ENCODE peak calls at places on chromosomes 11 and 22, in six cellular contexts. P, D, K, M, Y and I are unnamed samples. For H3K9me3, the result is how much of the 10 kb centered on the place peaks cover.

GRCh38 chr11:72038491-72038890 is 39.8 kb downstream of the IL18BP start:
- DNase-seq in P (no peak), K (no peak), Y (no peak), M (no peak), D (no peak), I (no peak)

GRCh38 chr11:85759915-85760314 is 51.0 kb downstream of the SYTL2 start:
- DNase-seq in Y (no peak), K (no peak), D (peak), M (no peak), P (no peak), I (no peak)

GRCh38 chr11:71988050-71988449 is 10.7 kb upstream of the IL18BP start:
- DNase-seq in P (no peak), Y (no peak), M (no peak), D (no peak), K (no peak), I (no peak)

GRCh38 chr11:86551286-86551685 is 121.1 kb downstream of the ME3 start:
- DNase-seq in Y (no peak), K (peak), M (no peak), D (no peak), P (no peak), I (no peak)

GRCh38 chr11:69364901-69365300 is 70.9 kb downstream of the MYEOV start:
- DNase-seq in M (no peak), P (no peak), D (no peak), K (peak), Y (no peak), I (no peak)

GRCh38 chr11:122287401-122287800 is 171.4 kb upstream of the BLID start:
- DNase-seq in Y (no peak), P (no peak), K (no peak), D (no peak), M (no peak), I (no peak)

GRCh38 chr22:41885576-41885975 is 29.3 kb downstream of the SHISA8 start:
- DNase-seq in P (no peak), D (no peak), K (no peak), Y (no peak), M (no peak), I (no peak)

GRCh38 chr22:17418890-17419324 is 49.6 kb downstream of the CECR2 start:
- DNase-seq in D (no peak), M (no peak), Y (no peak), P (peak), K (no peak), I (no peak)

GRCh38 chr22:26188341-26188740 is 19.1 kb downstream of the SEZ6L start:
- DNase-seq in K (no peak), D (no peak), P (no peak), M (no peak), Y (no peak), I (no peak)

GRCh38 chr22:32106930-32107329 is 52.2 kb downstream of the C22orf42 start:
- DNase-seq in K (no peak), D (no peak), M (no peak), P (no peak), Y (no peak), I (no peak)

GRCh38 chr11:4551346-4551979 is 6.5 kb downstream of the OR52M1 start:
- DNase-seq in D (no peak), M (no peak), K (peak), P (peak), Y (no peak), I (no peak)

GRCh38 chr11:29773656-29774264 is 243.1 kb downstream of the KCNA4 start:
- DNase-seq in P (no peak), D (no peak), M (no peak), Y (no peak), K (no peak), I (no peak)

GRCh38 chr22:44329179-44329796 is 16.5 kb upstream of the SHISAL1 start:
- DNase-seq in Y (no peak), D (no peak), K (no peak), M (no peak), P (no peak), I (no peak)

GRCh38 chr22:48340727-48341709 is 1486.7 kb downstream of the BRD1 start:
- DNase-seq in D (no peak), Y (no peak), P (no peak), K (no peak), M (no peak), I (no peak)

GRCh38 chr11:105468154-105468553 is 141.7 kb upstream of the GRIA4 start:
- DNase-seq in K (no peak), D (no peak), P (no peak), Y (no peak), M (no peak), I (no peak)

GRCh38 chr22:23117890-23118646 is 23.7 kb downstream of the RSPH14 start:
- DNase-seq in M (no peak), P (peak), D (no peak), Y (no peak), K (no peak), I (no peak)

GRCh38 chr11:118306556-118306955 is 2.0 kb downstream of the CD3E start:
- DNase-seq in M (no peak), K (no peak), Y (no peak), D (no peak), P (no peak), I (no peak)

GRCh38 chr11:4072668-4073285 is 21.8 kb upstream of the RRM1 start:
- DNase-seq in P (no peak), M (peak), Y (peak), K (peak), D (peak), I (peak)

GRCh38 chr11:3942160-3942955 is 86.9 kb downstream of the STIM1 start:
- DNase-seq in D (no peak), P (no peak), K (no peak), M (no peak), Y (peak), I (no peak)

DNA sequence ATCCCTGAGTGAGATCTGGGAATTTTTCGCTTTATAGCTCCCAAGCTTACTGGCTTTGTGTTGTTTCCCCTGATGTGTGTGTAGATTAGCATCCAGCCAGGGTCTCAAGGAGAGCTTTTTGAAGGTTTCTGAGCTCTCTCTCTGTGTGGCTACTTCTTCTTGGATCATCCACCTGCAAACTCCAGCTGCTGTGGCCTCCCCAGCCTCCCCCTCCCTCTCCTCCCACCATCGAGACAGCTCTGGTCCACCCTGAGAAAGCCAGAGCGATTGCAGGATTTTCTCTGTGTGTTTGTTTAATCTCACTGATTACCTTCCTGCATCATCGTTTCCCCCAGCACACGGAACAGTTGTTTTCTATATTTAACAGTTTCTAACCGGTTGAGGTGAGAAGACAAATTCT is 553.6 kb downstream of the TBC1D22A start:
- DNase-seq in Y (no peak), P (no peak), M (no peak), D (no peak), K (no peak), I (no peak)
- H3K9me3 ChIP-seq in Y (under half), P (under half), M (under half), D (under half), K (under half), I (under half)

GRCh38 chr11:58530236-58530635 is 22.3 kb upstream of the OR5B21 start:
- DNase-seq in K (no peak), M (no peak), Y (peak), D (no peak), P (no peak), I (no peak)

GRCh38 chr11:58524232-58525036 is 16.5 kb upstream of the OR5B21 start:
- DNase-seq in K (peak), P (no peak), M (peak), Y (peak), D (peak), I (no peak)

GRCh38 chr11:58527429-58527828 is 19.5 kb upstream of the OR5B21 start:
- DNase-seq in P (peak), M (no peak), D (no peak), K (no peak), Y (no peak), I (no peak)

GRCh38 chr11:58525037-58525614 is 17.2 kb upstream of the OR5B21 start:
- DNase-seq in K (no peak), M (no peak), D (no peak), P (no peak), Y (peak), I (no peak)
- H3K9me3 ChIP-seq in K (under half), M (under half), D (under half), P (under half), Y (under half), I (under half)

GRCh38 chr22:47279337-47279736 is 516.9 kb downstream of the TBC1D22A start:
- DNase-seq in M (no peak), D (no peak), P (no peak), K (no peak), Y (no peak), I (no peak)

GRCh38 chr22:47282366-47282765 is 519.9 kb downstream of the TBC1D22A start:
- DNase-seq in M (no peak), Y (no peak), K (no peak), P (no peak), D (no peak), I (no peak)

GRCh38 chr22:47278655-47279054 is 516.2 kb downstream of the TBC1D22A start:
- DNase-seq in D (no peak), M (no peak), P (no peak), Y (no peak), K (no peak), I (no peak)

GRCh38 chr22:47283616-47284270 is 521.3 kb downstream of the TBC1D22A start:
- DNase-seq in M (no peak), D (no peak), Y (no peak), K (no peak), P (no peak), I (no peak)

DNA sequence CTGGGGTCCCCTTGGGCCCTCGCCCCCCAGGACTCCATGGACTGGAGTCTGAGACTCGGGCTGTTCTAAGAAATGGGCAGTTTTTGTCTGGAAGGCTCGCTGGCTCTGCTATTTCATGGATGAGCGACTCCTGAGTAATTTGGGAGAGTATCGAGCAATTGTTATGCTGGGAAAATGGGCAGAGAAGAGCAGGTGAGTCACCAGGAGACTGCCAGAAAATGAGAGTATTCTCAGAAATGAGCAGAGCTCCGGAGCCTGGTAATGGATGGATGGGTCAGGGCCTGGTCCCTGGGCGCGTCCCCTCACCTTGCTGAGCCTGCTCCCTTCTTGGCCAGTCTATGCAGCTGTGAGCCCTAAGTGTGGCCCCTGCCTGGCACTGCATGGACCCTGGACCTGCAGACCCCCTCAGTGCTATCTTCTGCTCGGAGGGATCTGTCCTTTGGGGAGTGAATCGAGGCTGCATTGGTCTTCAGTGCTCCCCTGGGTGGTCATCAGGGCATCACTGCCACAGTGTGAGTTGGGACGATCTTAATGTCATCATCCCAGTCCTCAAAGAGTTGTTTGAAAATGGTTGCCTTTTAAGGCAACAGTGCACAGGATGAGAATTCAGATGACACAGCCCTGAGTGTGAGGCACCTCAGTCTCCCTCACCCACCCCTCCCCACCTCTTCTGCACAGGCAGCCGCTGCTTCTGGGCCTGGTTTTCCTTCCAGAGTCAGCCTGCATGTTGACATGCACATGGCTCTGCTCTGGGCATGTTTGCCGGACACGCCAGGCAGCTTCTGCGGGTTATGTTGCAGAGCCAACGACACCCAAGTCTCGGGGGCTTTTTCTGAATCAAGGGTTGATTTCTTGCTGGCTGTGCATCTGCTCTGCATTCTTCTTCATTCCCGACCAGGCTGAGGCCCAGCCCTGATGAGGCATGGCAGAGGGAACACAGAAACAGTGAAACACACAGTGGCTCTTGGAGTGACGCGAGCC is 519.0 kb downstream of the TBC1D22A start:
- DNase-seq in M (no peak), K (no peak), P (no peak), Y (no peak), D (no peak), I (no peak)
- H3K9me3 ChIP-seq in M (under half), K (under half), P (under half), Y (under half), D (under half), I (under half)

GRCh38 chr22:47282851-47283250 is 520.4 kb downstream of the TBC1D22A start:
- DNase-seq in D (no peak), K (no peak), P (no peak), Y (no peak), M (no peak), I (no peak)
- H3K9me3 ChIP-seq in D (under half), K (under half), P (under half), Y (under half), M (under half), I (under half)